ENCODE peak calls at places on chromosomes 12 and 14, in five cellular contexts. One of them, this sample, is unnamed.

GRCh38 chr12:54932038-54932437 is 52.5 kb downstream of the TESPA1 start:
- DNase-seq in CD8-positive, alpha-beta T cell: no peak
- DNase-seq in GOT3: no peak
- DNase-seq in cardiac muscle cell: no peak
- DNase-seq in NCI-H2107: no peak
- DNase-seq in this sample: no peak

GRCh38 chr12:77954156-77954555 is 123.5 kb downstream of the NAV3 start:
- DNase-seq in CD8-positive, alpha-beta T cell: no peak
- DNase-seq in GOT3: no peak
- DNase-seq in cardiac muscle cell: no peak
- DNase-seq in NCI-H2107: no peak
- DNase-seq in this sample: no peak

GRCh38 chr14:60061371-60061770 is 30.4 kb upstream of the PCNX4 start:
- DNase-seq in CD8-positive, alpha-beta T cell: no peak
- DNase-seq in cardiac muscle cell: no peak
- DNase-seq in NCI-H2107: no peak
- DNase-seq in GOT3: no peak
- DNase-seq in this sample: no peak

GRCh38 chr12:5171701-5172100 is 128.0 kb downstream of the KCNA5 start:
- DNase-seq in cardiac muscle cell: peak; percentile 61
- DNase-seq in NCI-H2107: peak; percentile 15
- DNase-seq in GOT3: no peak
- DNase-seq in CD8-positive, alpha-beta T cell: no peak
- DNase-seq in this sample: no peak

GRCh38 chr12:45290218-45290609 is 74.3 kb downstream of the ANO6 start:
- DNase-seq in NCI-H2107: no peak
- DNase-seq in GOT3: no peak
- DNase-seq in CD8-positive, alpha-beta T cell: no peak
- DNase-seq in cardiac muscle cell: peak; percentile 81
- DNase-seq in this sample: no peak

GRCh38 chr14:77256694-77257093 is 14.3 kb downstream of the NGB start:
- DNase-seq in CD8-positive, alpha-beta T cell: no peak
- DNase-seq in cardiac muscle cell: no peak
- DNase-seq in NCI-H2107: no peak
- DNase-seq in GOT3: no peak
- DNase-seq in this sample: no peak

GRCh38 chr14:68349900-68350323 is 443.0 kb downstream of the ZFP36L1 start:
- DNase-seq in GOT3: no peak
- DNase-seq in CD8-positive, alpha-beta T cell: no peak
- DNase-seq in NCI-H2107: peak; percentile 16
- DNase-seq in cardiac muscle cell: peak; percentile 43
- DNase-seq in this sample: peak; percentile 71

GRCh38 chr14:99157676-99158075 is 114.3 kb downstream of the BCL11B start:
- DNase-seq in CD8-positive, alpha-beta T cell: no peak
- DNase-seq in cardiac muscle cell: no peak
- DNase-seq in NCI-H2107: no peak
- DNase-seq in GOT3: no peak
- DNase-seq in this sample: no peak

GRCh38 chr12:6199211-6199530 is 1.0 kb upstream of the CD9 start:
- DNase-seq in cardiac muscle cell: no peak
- DNase-seq in CD8-positive, alpha-beta T cell: no peak
- DNase-seq in NCI-H2107: no peak
- DNase-seq in GOT3: no peak
- DNase-seq in this sample: no peak

GRCh38 chr12:96478011-96478410 is 11.4 kb upstream of the CFAP54 start:
- DNase-seq in NCI-H2107: no peak
- DNase-seq in GOT3: no peak
- DNase-seq in cardiac muscle cell: no peak
- DNase-seq in CD8-positive, alpha-beta T cell: no peak
- DNase-seq in this sample: no peak

GRCh38 chr14:51517116-51517515 is 134.6 kb upstream of the FRMD6 start:
- DNase-seq in cardiac muscle cell: no peak
- DNase-seq in NCI-H2107: no peak
- DNase-seq in CD8-positive, alpha-beta T cell: no peak
- DNase-seq in GOT3: no peak
- DNase-seq in this sample: no peak

GRCh38 chr12:68784015-68784414 is 24.0 kb upstream of the MDM2 start:
- DNase-seq in cardiac muscle cell: peak; percentile 56
- DNase-seq in NCI-H2107: no peak
- DNase-seq in GOT3: no peak
- DNase-seq in CD8-positive, alpha-beta T cell: no peak
- DNase-seq in this sample: no peak

GRCh38 chr12:81639196-81639595 is 120.0 kb downstream of the PPFIA2 start:
- DNase-seq in NCI-H2107: no peak
- DNase-seq in CD8-positive, alpha-beta T cell: no peak
- DNase-seq in GOT3: no peak
- DNase-seq in cardiac muscle cell: peak; percentile 2
- DNase-seq in this sample: no peak

GRCh38 chr14:79597561-79597960 is 613.7 kb downstream of the DIO2 start:
- DNase-seq in CD8-positive, alpha-beta T cell: no peak
- DNase-seq in cardiac muscle cell: peak; percentile 27
- DNase-seq in NCI-H2107: no peak
- DNase-seq in GOT3: no peak
- DNase-seq in this sample: no peak

GRCh38 chr12:67826946-67827719 is 162.1 kb upstream of the IFNG-AS1 start:
- DNase-seq in GOT3: no peak
- DNase-seq in NCI-H2107: no peak
- DNase-seq in CD8-positive, alpha-beta T cell: no peak
- DNase-seq in cardiac muscle cell: peak; percentile 42
- DNase-seq in this sample: no peak

GRCh38 chr12:21308785-21309184 is 25.9 kb downstream of the SLCO1A2 start:
- DNase-seq in NCI-H2107: no peak
- DNase-seq in GOT3: no peak
- DNase-seq in cardiac muscle cell: no peak
- DNase-seq in CD8-positive, alpha-beta T cell: no peak
- DNase-seq in this sample: no peak

GRCh38 chr12:30989754-30990153 is 63.2 kb downstream of the TSPAN11 start:
- DNase-seq in CD8-positive, alpha-beta T cell: no peak
- DNase-seq in GOT3: no peak
- DNase-seq in NCI-H2107: peak; percentile 49
- DNase-seq in cardiac muscle cell: no peak
- DNase-seq in this sample: peak; percentile 1

GRCh38 chr12:108667349-108667748 is 33.7 kb upstream of the SELPLG start:
- DNase-seq in GOT3: no peak
- DNase-seq in NCI-H2107: no peak
- DNase-seq in cardiac muscle cell: no peak
- DNase-seq in CD8-positive, alpha-beta T cell: no peak
- DNase-seq in this sample: no peak

GRCh38 chr12:51421266-51421884 is 3.3 kb upstream of the SLC4A8 start:
- DNase-seq in GOT3: no peak
- DNase-seq in NCI-H2107: peak; percentile 56
- DNase-seq in CD8-positive, alpha-beta T cell: peak; percentile 25
- DNase-seq in cardiac muscle cell: peak; percentile 84
- DNase-seq in this sample: peak; percentile 65

GRCh38 chr12:69985656-69986055 is 160.6 kb downstream of the MYRFL start:
- DNase-seq in GOT3: no peak
- DNase-seq in cardiac muscle cell: no peak
- DNase-seq in CD8-positive, alpha-beta T cell: no peak
- DNase-seq in NCI-H2107: no peak
- DNase-seq in this sample: no peak

GRCh38 chr14:64779472-64779871 is 75.2 kb downstream of the PLEKHG3 start:
- DNase-seq in CD8-positive, alpha-beta T cell: no peak
- DNase-seq in cardiac muscle cell: no peak
- DNase-seq in GOT3: no peak
- DNase-seq in NCI-H2107: no peak
- DNase-seq in this sample: no peak

GRCh38 chr14:67429651-67430205 is 17.8 kb upstream of the PLEK2 start:
- DNase-seq in CD8-positive, alpha-beta T cell: no peak
- DNase-seq in NCI-H2107: no peak
- DNase-seq in cardiac muscle cell: no peak
- DNase-seq in GOT3: no peak
- DNase-seq in this sample: no peak

GRCh38 chr12:69338120-69338859 is 9.9 kb upstream of the LYZ start:
- DNase-seq in GOT3: no peak
- DNase-seq in CD8-positive, alpha-beta T cell: no peak
- DNase-seq in cardiac muscle cell: peak; percentile 20
- DNase-seq in NCI-H2107: no peak
- DNase-seq in this sample: no peak

GRCh38 chr14:101177301-101178055 is 274.0 kb upstream of the RTL1 start:
- DNase-seq in cardiac muscle cell: no peak
- DNase-seq in NCI-H2107: no peak
- DNase-seq in GOT3: no peak
- DNase-seq in CD8-positive, alpha-beta T cell: no peak
- DNase-seq in this sample: no peak

GRCh38 chr12:131736807-131737484 is 26.1 kb downstream of the SFSWAP start:
- DNase-seq in NCI-H2107: no peak
- DNase-seq in CD8-positive, alpha-beta T cell: no peak
- DNase-seq in cardiac muscle cell: peak; percentile 8
- DNase-seq in GOT3: no peak
- DNase-seq in this sample: no peak

GRCh38 chr12:130632582-130633174 is 83.4 kb downstream of the RIMBP2 start:
- DNase-seq in CD8-positive, alpha-beta T cell: no peak
- DNase-seq in cardiac muscle cell: no peak
- DNase-seq in NCI-H2107: no peak
- DNase-seq in GOT3: no peak
- DNase-seq in this sample: peak; percentile 26

GRCh38 chr12:114013601-114014345 is 47.6 kb upstream of the RBM19 start:
- DNase-seq in NCI-H2107: no peak
- DNase-seq in CD8-positive, alpha-beta T cell: no peak
- DNase-seq in cardiac muscle cell: peak; percentile 39
- DNase-seq in GOT3: no peak
- DNase-seq in this sample: peak; percentile 60

GRCh38 chr12:43937947-43938346 is 102.1 kb downstream of the TMEM117 start:
- DNase-seq in NCI-H2107: no peak
- DNase-seq in cardiac muscle cell: peak; percentile 22
- DNase-seq in GOT3: no peak
- DNase-seq in CD8-positive, alpha-beta T cell: no peak
- DNase-seq in this sample: no peak

GRCh38 chr12:76310110-76310509 is 38.1 kb downstream of the BBS10 start:
- DNase-seq in NCI-H2107: no peak
- DNase-seq in cardiac muscle cell: peak; percentile 27
- DNase-seq in GOT3: no peak
- DNase-seq in CD8-positive, alpha-beta T cell: no peak
- DNase-seq in this sample: no peak

GRCh38 chr14:26596722-26597030 is 1.2 kb downstream of the NOVA1 start:
- DNase-seq in cardiac muscle cell: peak; percentile 20
- DNase-seq in GOT3: no peak
- DNase-seq in CD8-positive, alpha-beta T cell: no peak
- DNase-seq in NCI-H2107: no peak
- DNase-seq in this sample: no peak

GRCh38 chr14:89792489-89793366 is 161.8 kb downstream of the EFCAB11 start:
- DNase-seq in NCI-H2107: no peak
- DNase-seq in CD8-positive, alpha-beta T cell: no peak
- DNase-seq in cardiac muscle cell: peak; percentile 47
- DNase-seq in GOT3: no peak
- DNase-seq in this sample: no peak

GRCh38 chr14:101123639-101124525 is 220.4 kb upstream of the RTL1 start:
- DNase-seq in GOT3: no peak
- DNase-seq in CD8-positive, alpha-beta T cell: no peak
- DNase-seq in cardiac muscle cell: no peak
- DNase-seq in NCI-H2107: no peak
- DNase-seq in this sample: no peak

GRCh38 chr12:13390381-13390856 is 193.9 kb downstream of the EMP1 start:
- DNase-seq in CD8-positive, alpha-beta T cell: no peak
- DNase-seq in GOT3: peak; percentile 87
- DNase-seq in NCI-H2107: peak; percentile 86
- DNase-seq in cardiac muscle cell: peak; percentile 32
- DNase-seq in this sample: no peak

This sample was measured in NCI-H1436.